ENCODE peak calls at places on chromosomes 6 and 20, in four cellular contexts. G, A, P and Q are unnamed samples.

GRCh38 chr6:157715766-157716171 is 107.3 kb upstream of the SNX9 start:
- DNase-seq in G (peak), A (no peak), P (no peak), Q (peak)

GRCh38 chr20:22321191-22321590 is 263.2 kb downstream of the FOXA2 start:
- DNase-seq in G (no peak), A (no peak), P (no peak), Q (no peak)

GRCh38 chr20:16947346-16947943 is 199.3 kb downstream of the OTOR start:
- DNase-seq in G (no peak), A (no peak), P (no peak), Q (no peak)

GRCh38 chr6:113377362-113377942 is 479.7 kb upstream of the MARCKS start:
- DNase-seq in G (no peak), A (no peak), P (no peak), Q (no peak)

GRCh38 chr20:58722379-58722778 is 29.8 kb downstream of the NPEPL1 start:
- DNase-seq in G (no peak), A (no peak), P (no peak), Q (no peak)

GRCh38 chr6:148935705-148936306 is 189.0 kb downstream of the UST start:
- DNase-seq in G (no peak), A (no peak), P (no peak), Q (peak)

GRCh38 chr20:16405254-16405653 is 168.0 kb downstream of the KIF16B start:
- DNase-seq in G (no peak), A (no peak), P (no peak), Q (no peak)

GRCh38 chr20:50233325-50234212 is 42.9 kb downstream of the CEBPB start:
- DNase-seq in G (no peak), A (no peak), P (no peak), Q (no peak)

GRCh38 chr6:17505062-17505476 is 95.0 kb upstream of the FAM8A1 start:
- DNase-seq in G (no peak), A (peak), P (no peak), Q (no peak)

GRCh38 chr6:125821825-125822281 is 31.1 kb downstream of the NCOA7 start:
- DNase-seq in G (no peak), A (peak), P (no peak), Q (no peak)

GRCh38 chr20:61218886-61219480 is 33.1 kb upstream of the CDH4 start:
- DNase-seq in G (no peak), A (peak), P (no peak), Q (no peak)

GRCh38 chr6:3868544-3868943 is 19.4 kb downstream of the FAM50B start:
- DNase-seq in G (no peak), A (no peak), P (no peak), Q (peak)

GRCh38 chr6:167712332-167713087 is 114.2 kb upstream of the AFDN start:
- DNase-seq in G (no peak), A (no peak), P (no peak), Q (no peak)

GRCh38 chr6:113412589-113413367 is 444.4 kb upstream of the MARCKS start:
- DNase-seq in G (no peak), A (no peak), P (no peak), Q (no peak)

GRCh38 chr6:53986721-53987526 is 124.3 kb upstream of the MLIP start:
- DNase-seq in G (no peak), A (no peak), P (no peak), Q (no peak)

GRCh38 chr6:108080010-108080780 is 5.7 kb upstream of the OSTM1 start:
- DNase-seq in G (no peak), A (no peak), P (no peak), Q (peak)

GRCh38 chr20:37245671-37246237 is 15.9 kb downstream of the GHRH start:
- DNase-seq in G (no peak), A (no peak), P (no peak), Q (no peak)

GRCh38 chr20:57505991-57506390 is 18.9 kb downstream of the CTCFL start:
- DNase-seq in G (no peak), A (no peak), P (no peak), Q (no peak)

GRCh38 chr6:31438677-31439076 is 35.3 kb downstream of the MICA start:
- DNase-seq in G (no peak), A (no peak), P (no peak), Q (no peak)

GRCh38 chr6:20840675-20841074 is 306.4 kb downstream of the CDKAL1 start:
- DNase-seq in G (no peak), A (no peak), P (no peak), Q (no peak)

GRCh38 chr20:32004963-32005362 is 5.3 kb upstream of the CCM2L start:
- DNase-seq in G (no peak), A (peak), P (no peak), Q (no peak)

GRCh38 chr20:3820901-3821727 is 767 bp downstream of the AP5S1 start:
- DNase-seq in G (no peak), A (no peak), P (no peak), Q (peak)

GRCh38 chr20:37342231-37343177 is 3.4 kb upstream of the SRC start:
- DNase-seq in G (no peak), A (no peak), P (no peak), Q (no peak)

GRCh38 chr6:127518710-127519468 is at the start of gene MTCL3:
- DNase-seq in G (no peak), A (peak), P (peak), Q (peak)

GRCh38 chr6:56890683-56891429 is 64.1 kb upstream of the BEND6 start:
- DNase-seq in G (no peak), A (no peak), P (no peak), Q (peak)

GRCh38 chr6:111686249-111686997 is 80.7 kb upstream of the TRAF3IP2 start:
- DNase-seq in G (no peak), A (no peak), P (no peak), Q (no peak)